ENCODE peak calls at places on chromosomes 7 and 10, in four cellular contexts. Y is tibial artery, L is upper lobe of right lung, K is left lung. T is an unnamed sample.

GRCh38 chr7:2148814-2149213 is 83.9 kb downstream of the MAD1L1 start:
- DNase-seq in Y (no peak), K (no peak), L (no peak), T (no peak)

GRCh38 chr7:88357295-88357694 is 50.6 kb upstream of the STEAP4 start:
- DNase-seq in L (no peak), K (peak; percentile 57), Y (no peak), T (no peak)

GRCh38 chr7:21986101-21986500 is 40.4 kb upstream of the CDCA7L start:
- DNase-seq in K (no peak), Y (no peak), L (no peak), T (no peak)

GRCh38 chr7:44284216-44284615 is 41.2 kb downstream of the CAMK2B start:
- DNase-seq in Y (peak; percentile 8), L (peak; percentile 64), K (peak; percentile 22), T (no peak)

GRCh38 chr7:37831214-37831613 is 17.2 kb upstream of the NME8 start:
- DNase-seq in K (no peak), L (no peak), Y (no peak), T (no peak)

GRCh38 chr10:13219685-13220670 is 14.2 kb downstream of the UCMA start:
- DNase-seq in K (no peak), L (peak; percentile 46), Y (no peak), T (peak; percentile 30)

GRCh38 chr7:146654048-146654447 is 537.4 kb downstream of the CNTNAP2 start:
- DNase-seq in K (no peak), Y (no peak), L (no peak), T (no peak)

GRCh38 chr10:11687779-11688447 is 54.3 kb upstream of the ECHDC3 start:
- DNase-seq in L (no peak), K (no peak), Y (no peak), T (no peak)

GRCh38 chr7:157903715-157904114 is 566.9 kb downstream of the DNAJB6 start:
- DNase-seq in Y (no peak), K (no peak), L (no peak), T (no peak)

GRCh38 chr7:26293569-26294308 is 2.1 kb downstream of the SNX10 start:
- DNase-seq in L (no peak), K (no peak), Y (no peak), T (no peak)

GRCh38 chr7:1974714-1975113 is 258.0 kb downstream of the MAD1L1 start:
- DNase-seq in Y (no peak), L (peak; percentile 52), K (peak; percentile 21), T (no peak)

GRCh38 chr7:12474035-12474434 is 70.4 kb upstream of the VWDE start:
- DNase-seq in L (no peak), Y (no peak), K (no peak), T (no peak)

GRCh38 chr10:130362308-130362761 is 226.1 kb downstream of the GLRX3 start:
- DNase-seq in L (no peak), K (no peak), Y (no peak), T (no peak)

GRCh38 chr7:4621401-4621800 is 60.7 kb upstream of the FOXK1 start:
- DNase-seq in Y (no peak), L (no peak), K (no peak), T (no peak)

GRCh38 chr7:67398916-67399315 is 402.3 kb downstream of the TYW1 start:
- DNase-seq in Y (no peak), L (no peak), K (no peak), T (no peak)

GRCh38 chr10:68542046-68542445 is 14.7 kb upstream of the SLC25A16 start:
- DNase-seq in Y (no peak), K (no peak), L (no peak), T (no peak)

GRCh38 chr10:132172091-132173066 is 14.4 kb upstream of the DPYSL4 start:
- DNase-seq in L (peak; percentile 26), K (peak; percentile 23), Y (no peak), T (no peak)

DNA sequence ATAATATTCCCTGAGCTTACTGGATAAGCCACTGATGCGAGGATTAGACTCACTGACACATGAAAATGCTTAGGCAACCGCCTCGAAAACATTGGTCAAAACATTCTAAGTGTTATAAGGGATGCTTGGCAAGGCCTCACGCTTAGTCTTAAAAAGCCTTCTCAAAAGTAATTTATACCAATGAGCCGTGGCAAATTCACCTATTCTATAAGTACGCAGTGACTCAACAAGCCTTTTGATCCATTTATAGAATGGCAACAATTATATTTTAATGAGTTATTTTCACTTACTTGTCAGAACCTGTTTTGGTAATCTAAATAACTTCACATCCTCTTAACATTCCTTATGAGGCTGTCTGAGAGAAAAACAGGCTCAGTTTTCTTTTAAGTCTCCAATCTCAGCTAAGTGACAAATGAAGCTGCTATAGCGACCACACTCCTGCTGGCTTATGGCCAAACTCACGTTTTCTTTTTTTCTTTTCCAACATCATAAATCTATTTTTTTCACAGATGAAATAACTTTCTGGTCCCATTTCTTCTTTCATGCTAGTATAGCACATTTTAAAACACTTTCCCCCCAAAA is 121.2 kb upstream of the AFAP1L2 start:
- DNase-seq in K (no peak), Y (no peak), L (no peak), T (no peak)
- H3K4me3 ChIP-seq in K (peak overlapping the region; percentile 29), Y (peak overlapping the region; percentile 41), L (peak overlapping the region; percentile 46), T (peak overlapping the region; percentile 44)

GRCh38 chr10:128500642-128501041 is 374.4 kb upstream of the MKI67 start:
- DNase-seq in L (no peak), K (no peak), Y (no peak), T (no peak)
- TF ChIP-seq CTCF in L (no peak), K (no peak), Y (no peak), T (no peak)

DNA sequence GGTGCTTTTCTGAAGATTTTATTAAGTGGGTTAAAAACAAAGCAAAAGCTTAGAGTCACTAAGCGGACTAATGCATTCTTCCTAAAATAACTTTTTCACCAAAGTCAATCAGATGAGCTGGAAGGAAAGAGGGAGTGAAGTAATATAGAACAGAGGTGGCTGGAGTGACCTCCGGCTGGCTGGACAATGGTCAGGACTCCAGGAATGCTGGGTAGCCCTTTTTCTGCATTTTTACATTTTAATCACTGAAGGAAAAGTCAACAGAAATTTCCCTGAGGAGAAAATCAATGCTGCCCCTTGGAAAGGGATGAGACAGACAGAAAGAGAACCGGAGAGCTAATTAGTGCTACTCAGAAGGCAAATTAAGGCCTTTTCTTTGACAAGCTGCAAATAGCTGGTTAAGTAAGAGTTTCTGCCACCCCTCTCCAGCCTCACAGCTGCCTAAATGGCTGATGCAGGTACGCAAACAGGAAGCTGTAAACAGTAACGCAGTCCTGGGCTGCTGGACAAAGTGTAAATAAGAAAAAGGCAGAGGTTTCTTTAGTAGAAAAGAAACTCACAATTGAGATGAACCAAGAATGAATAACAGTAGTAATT is 6.5 kb downstream of the DGKI start:
- DNase-seq in L (no peak), K (no peak), Y (no peak), T (no peak)
- H3K4me3 ChIP-seq in L (no peak overlapping the region), K (no peak overlapping the region), Y (no peak overlapping the region), T (no peak overlapping the region)

DNA sequence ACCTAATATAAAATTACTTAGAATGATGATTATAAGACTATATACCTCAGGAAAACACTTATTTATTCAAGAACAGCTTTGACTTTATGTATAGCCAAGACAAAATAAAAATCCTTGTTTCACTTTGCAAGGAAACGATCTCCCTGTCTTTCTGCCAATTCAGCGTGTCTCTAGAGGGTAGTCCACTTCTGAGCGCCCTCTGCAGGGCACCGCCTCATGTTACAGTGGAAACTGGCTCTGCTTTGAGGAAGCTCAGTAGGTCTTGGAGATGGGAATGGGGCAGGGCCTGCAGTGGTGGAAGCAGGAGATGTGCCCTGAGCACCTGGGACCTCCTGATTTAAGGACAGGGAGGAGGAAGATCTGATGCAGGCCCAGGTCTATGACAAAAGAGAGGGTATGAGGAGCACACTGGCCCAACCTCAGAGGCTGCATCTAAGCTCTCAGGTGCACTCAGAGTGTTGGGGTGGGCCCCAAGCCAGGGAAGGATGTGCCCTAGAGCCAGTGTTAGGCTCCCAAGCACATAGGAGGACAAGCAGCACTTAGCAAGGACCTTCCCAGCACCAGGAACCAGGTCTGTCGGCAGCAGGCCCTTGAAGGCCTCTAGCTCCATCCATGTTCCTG is 481.0 kb downstream of the TNS3 start:
- DNase-seq in K (no peak), L (peak; percentile 80), Y (peak; percentile 52), T (no peak)
- TF ChIP-seq CTCF in K (peak; percentile 36), L (peak; percentile 52), Y (peak; percentile 27), T (peak; percentile 89)

DNA sequence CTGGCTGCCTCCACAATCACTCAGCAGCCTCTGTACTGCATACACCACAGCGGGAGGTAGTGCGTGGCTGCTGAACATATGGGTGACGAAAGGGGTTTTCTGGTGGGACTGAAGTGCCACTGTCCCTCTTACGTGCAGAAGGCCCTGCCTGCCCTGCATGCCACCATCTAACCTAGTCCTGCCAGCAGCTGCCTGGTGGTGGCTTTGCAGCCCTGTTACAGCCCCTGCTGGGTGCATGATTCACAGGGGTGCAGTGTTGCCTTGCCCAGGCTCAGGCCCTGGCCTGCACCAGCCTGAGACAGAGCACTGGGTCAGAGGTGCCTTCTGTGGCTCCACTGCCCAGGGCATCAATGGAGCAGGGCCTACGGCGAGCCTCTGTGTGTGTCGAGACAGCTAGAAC is 50.1 kb downstream of the SYPL1 start:
- DNase-seq in K (no peak), L (no peak), Y (no peak), T (no peak)
- H3K4me3 ChIP-seq in K (no peak overlapping the region), L (no peak overlapping the region), Y (no peak overlapping the region), T (no peak overlapping the region)

GRCh38 chr10:92204238-92204637 is 86.6 kb downstream of the CPEB3 start:
- DNase-seq in K (no peak), L (no peak), Y (no peak), T (no peak)
- TF ChIP-seq CTCF in K (no peak), L (no peak), Y (no peak), T (no peak)

GRCh38 chr10:43026039-43026973 is 50.6 kb upstream of the RET start:
- DNase-seq in Y (no peak), K (no peak), L (peak; percentile 63), T (no peak)
- H3K4me3 ChIP-seq in Y (no peak overlapping the region), K (no peak overlapping the region), L (no peak overlapping the region), T (no peak overlapping the region)

GRCh38 chr7:74307738-74308505 is 18.7 kb downstream of the CLIP2 start:
- DNase-seq in K (no peak), L (no peak), Y (no peak), T (no peak)
- TF ChIP-seq CTCF in K (no peak), L (no peak), Y (no peak), T (no peak)

DNA sequence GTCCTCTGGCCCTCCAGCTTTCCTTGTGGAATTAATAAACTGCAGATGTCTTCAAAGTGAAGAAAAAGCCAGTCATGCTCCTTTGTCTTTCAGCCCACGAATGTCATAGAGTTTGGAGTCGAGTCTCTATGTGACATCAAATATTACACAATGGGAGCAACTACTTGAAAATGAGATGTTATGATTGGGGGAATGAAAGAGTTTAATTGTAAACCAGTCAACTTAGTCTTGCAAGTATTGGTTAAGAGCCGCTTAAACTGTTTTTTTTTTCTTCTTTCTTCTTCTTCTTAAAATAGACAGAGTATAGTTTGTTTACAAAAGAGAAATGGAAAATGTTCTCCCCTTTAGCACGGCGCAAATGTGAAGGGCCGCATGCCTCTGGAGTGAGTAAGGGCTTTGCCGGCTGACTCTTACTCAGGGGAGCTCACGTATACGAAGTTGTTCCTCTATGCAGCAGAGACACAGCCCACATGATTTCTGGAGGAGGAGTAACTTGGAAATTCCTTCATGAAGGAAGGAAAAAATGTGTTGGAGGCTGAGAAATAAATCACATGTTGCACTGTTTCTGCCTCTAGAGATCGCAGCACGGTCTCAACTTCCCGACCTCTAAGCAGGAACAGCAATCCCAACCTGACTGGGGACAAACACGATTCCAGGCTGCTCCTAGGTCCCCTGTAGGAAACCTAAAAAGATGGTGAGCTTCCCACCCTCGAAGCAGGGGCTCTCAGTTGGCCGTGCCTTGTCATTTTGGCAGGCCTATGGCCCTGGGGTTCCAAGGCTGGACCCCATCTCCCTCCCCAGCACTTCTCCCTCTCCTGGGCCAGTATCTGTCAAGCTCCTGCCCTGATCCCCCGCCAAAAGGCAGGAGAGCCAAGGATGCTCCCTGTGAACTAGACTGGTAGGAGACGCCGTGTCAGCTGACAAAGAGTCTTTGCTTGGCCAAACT is 44.9 kb downstream of the MYOF start:
- DNase-seq in K (peak; percentile 89), Y (peak; percentile 90), L (peak; percentile 82), T (peak; percentile 99)
- H3K4me3 ChIP-seq in K (no peak overlapping the region), Y (peak overlapping the region; percentile 23), L (peak overlapping the region; percentile 23), T (peak overlapping the region; percentile 0)